ENCODE peak calls at places on chromosome 22, in five cellular contexts. O is immature natural killer cell; E is iPS-NIHi11; H is naive thymus-derived CD4-positive, alpha-beta T cell; L is KBM-7. W is an unnamed sample.

GRCh38 chr22:29718949-29719893 is 582 bp upstream of the CABP7 start:
- DNase-seq in H (no peak), O (no peak), E (no peak), L (no peak), W (no peak)

GRCh38 chr22:17083255-17083654 is 1.5 kb upstream of the IL17RA start:
- DNase-seq in H (no peak), O (no peak), E (no peak), L (no peak), W (no peak)

GRCh38 chr22:29205598-29206371 is at the start of gene EMID1:
- DNase-seq in L (no peak), E (peak; percentile 85), H (no peak), O (peak; percentile 42), W (no peak)

GRCh38 chr22:26066534-26066933 is 102.7 kb upstream of the SEZ6L start:
- DNase-seq in L (no peak), O (no peak), H (no peak), E (peak; percentile 67), W (no peak)

GRCh38 chr22:44567846-44568493 is 69.9 kb upstream of the RTL6 start:
- DNase-seq in L (peak; percentile 31), E (no peak), O (peak; percentile 51), H (peak; percentile 19), W (no peak)

GRCh38 chr22:38214248-38215056 is 12.7 kb downstream of the MAFF start:
- DNase-seq in L (no peak), O (peak; percentile 86), E (peak; percentile 97), H (peak; percentile 74), W (peak; percentile 54)

GRCh38 chr22:49295851-49296560 is 531.7 kb downstream of the BRD1 start:
- DNase-seq in H (no peak), E (no peak), L (no peak), O (no peak), W (no peak)

GRCh38 chr22:26828311-26828710 is 170.9 kb downstream of the MIAT start:
- DNase-seq in H (no peak), E (no peak), L (no peak), O (peak; percentile 3), W (no peak)

GRCh38 chr22:20591660-20592310 is 84.4 kb downstream of the MED15 start:
- DNase-seq in O (no peak), H (no peak), L (no peak), E (peak; percentile 88), W (no peak)

GRCh38 chr22:47654922-47655451 is 892.5 kb downstream of the TBC1D22A start:
- DNase-seq in O (no peak), E (no peak), H (no peak), L (no peak), W (no peak)